ENCODE peak calls at places on chromosome 1, in five cellular contexts. D, Q, S, U and X are unnamed samples.

GRCh38 chr1:17442841-17443240 is 3.4 kb upstream of the RCC2 start:
- DNase-seq in D (no peak), Q (no peak), S (no peak), U (no peak), X (no peak)

GRCh38 chr1:208093754-208094719 is 150.1 kb downstream of the PLXNA2 start:
- DNase-seq in D (peak), Q (peak), S (peak), U (no peak), X (peak)

GRCh38 chr1:177800386-177801058 is 169.3 kb downstream of the SEC16B start:
- DNase-seq in D (no peak), Q (no peak), S (no peak), U (no peak), X (no peak)

GRCh38 chr1:201634261-201634660 is 95.3 kb downstream of the NAV1 start:
- DNase-seq in D (no peak), Q (peak), S (no peak), U (no peak), X (no peak)

GRCh38 chr1:31768939-31769704 is 5.0 kb upstream of the ADGRB2 start:
- DNase-seq in D (no peak), Q (no peak), S (no peak), U (no peak), X (no peak)

GRCh38 chr1:208161656-208162375 is 82.4 kb downstream of the PLXNA2 start:
- DNase-seq in D (no peak), Q (peak), S (no peak), U (no peak), X (no peak)

GRCh38 chr1:47175227-47175934 is 14.5 kb downstream of the PDZK1IP1 start:
- DNase-seq in D (peak), Q (peak), S (peak), U (no peak), X (no peak)

GRCh38 chr1:54378157-54378883 is 27.9 kb downstream of the SSBP3 start:
- DNase-seq in D (no peak), Q (no peak), S (no peak), U (no peak), X (no peak)

GRCh38 chr1:27141266-27142003 is 13.5 kb downstream of the SLC9A1 start:
- DNase-seq in D (no peak), Q (no peak), S (no peak), U (no peak), X (no peak)

GRCh38 chr1:56446531-56447098 is 132.7 kb downstream of the PLPP3 start:
- DNase-seq in D (no peak), Q (peak), S (no peak), U (no peak), X (no peak)

GRCh38 chr1:245797592-245798366 is 643.0 kb downstream of the KIF26B start:
- DNase-seq in D (no peak), Q (peak), S (no peak), U (no peak), X (no peak)

GRCh38 chr1:2300851-2301606 is 72.9 kb downstream of the SKI start:
- DNase-seq in D (no peak), Q (peak), S (peak), U (peak), X (peak)

GRCh38 chr1:79457825-79458224 is 451.3 kb upstream of the ADGRL4 start:
- DNase-seq in D (no peak), Q (no peak), S (no peak), U (no peak), X (no peak)

GRCh38 chr1:82836246-82836645 is 1035.5 kb downstream of the ADGRL2 start:
- DNase-seq in D (no peak), Q (no peak), S (no peak), U (no peak), X (no peak)

GRCh38 chr1:229042482-229042881 is 228.4 kb upstream of the RAB4A start:
- DNase-seq in D (no peak), Q (no peak), S (no peak), U (no peak), X (no peak)

GRCh38 chr1:73801912-73802429 is 396.0 kb downstream of the LRRIQ3 start:
- DNase-seq in D (no peak), Q (no peak), S (no peak), U (no peak), X (no peak)

GRCh38 chr1:5466487-5466886 is 525.7 kb downstream of the NPHP4 start:
- DNase-seq in D (no peak), Q (no peak), S (no peak), U (no peak), X (no peak)